ENCODE peak calls at places on chromosomes 3 and 15, in six cellular contexts. M, K, P, U, X and D are unnamed samples.

GRCh38 chr3:14332392-14332791 is 70.0 kb upstream of the SLC6A6 start:
- DNase-seq in M (no peak), K (no peak), P (no peak), U (no peak), X (no peak), D (no peak)

GRCh38 chr15:83053151-83053550 is 13.9 kb downstream of the BTBD1 start:
- DNase-seq in M (no peak), K (no peak), P (no peak), U (no peak), X (no peak), D (no peak)

GRCh38 chr15:98738689-98739411 is 90.5 kb downstream of the IGF1R start:
- DNase-seq in M (no peak), K (no peak), P (no peak), U (no peak), X (no peak), D (no peak)

GRCh38 chr3:195613468-195614069 is 29.8 kb upstream of the APOD start:
- DNase-seq in M (no peak), K (no peak), P (no peak), U (no peak), X (no peak), D (peak)

GRCh38 chr15:64911317-64912186 is at the start of gene ANKDD1A:
- DNase-seq in M (no peak), K (peak), P (peak), U (peak), X (peak), D (peak)

GRCh38 chr15:73318463-73319351 is 50.1 kb downstream of the HCN4 start:
- DNase-seq in M (no peak), K (no peak), P (no peak), U (no peak), X (no peak), D (no peak)

GRCh38 chr3:27166888-27167287 is 202.3 kb downstream of the NEK10 start:
- DNase-seq in M (no peak), K (no peak), P (no peak), U (no peak), X (peak), D (no peak)

GRCh38 chr15:59501531-59502113 is 63.6 kb downstream of the FAM81A start:
- DNase-seq in M (no peak), K (peak), P (peak), U (peak), X (no peak), D (peak)

GRCh38 chr3:46673151-46674030 is 20.1 kb downstream of the ALS2CL start:
- DNase-seq in M (no peak), K (no peak), P (no peak), U (no peak), X (no peak), D (no peak)

GRCh38 chr15:31268108-31268501 is 58.5 kb upstream of the KLF13 start:
- DNase-seq in M (no peak), K (peak), P (no peak), U (no peak), X (no peak), D (peak)

GRCh38 chr15:32979710-32980109 is 214.8 kb downstream of the FMN1 start:
- DNase-seq in M (no peak), K (no peak), P (no peak), U (no peak), X (no peak), D (no peak)

GRCh38 chr3:196643201-196643749 is 3.8 kb downstream of the NRROS start:
- DNase-seq in M (peak), K (peak), P (no peak), U (peak), X (no peak), D (no peak)

GRCh38 chr15:68930268-68931022 is at the start of gene SPESP1:
- DNase-seq in M (no peak), K (peak), P (no peak), U (no peak), X (peak), D (peak)

GRCh38 chr3:182484184-182484583 is 309.1 kb upstream of the ATP11B start:
- DNase-seq in M (no peak), K (no peak), P (no peak), U (no peak), X (no peak), D (no peak)

GRCh38 chr15:83510001-83510400 is 62.9 kb downstream of the SH3GL3 start:
- DNase-seq in M (no peak), K (no peak), P (no peak), U (no peak), X (no peak), D (no peak)

GRCh38 chr3:127043731-127044510 is 61.0 kb downstream of the PLXNA1 start:
- DNase-seq in M (no peak), K (no peak), P (no peak), U (no peak), X (no peak), D (no peak)

GRCh38 chr3:127749787-127750225 is 72.5 kb downstream of the MGLL start:
- DNase-seq in M (no peak), K (no peak), P (no peak), U (no peak), X (no peak), D (no peak)

GRCh38 chr15:68195336-68196112 is 9.6 kb downstream of the CALML4 start:
- DNase-seq in M (no peak), K (no peak), P (no peak), U (no peak), X (no peak), D (no peak)

GRCh38 chr15:48090115-48090514 is 30.7 kb upstream of the SLC24A5 start:
- DNase-seq in M (no peak), K (peak), P (no peak), U (no peak), X (no peak), D (no peak)

GRCh38 chr3:61789861-61790260 is 228.5 kb downstream of the PTPRG start:
- DNase-seq in M (no peak), K (no peak), P (no peak), U (no peak), X (no peak), D (no peak)

GRCh38 chr3:61595826-61596225 is 34.5 kb downstream of the PTPRG start:
- DNase-seq in M (no peak), K (no peak), P (no peak), U (no peak), X (no peak), D (no peak)

GRCh38 chr3:148074057-148074456 is 623.6 kb upstream of the AGTR1 start:
- DNase-seq in M (no peak), K (no peak), P (no peak), U (no peak), X (no peak), D (no peak)

GRCh38 chr15:25374143-25374542 is 64.7 kb downstream of the UBE3A start:
- DNase-seq in M (no peak), K (no peak), P (no peak), U (no peak), X (no peak), D (no peak)

GRCh38 chr15:77604973-77605372 is 27.7 kb downstream of the LINGO1 start:
- DNase-seq in M (no peak), K (no peak), P (no peak), U (no peak), X (no peak), D (no peak)

GRCh38 chr3:179410317-179410716 is 41.0 kb downstream of the GNB4 start:
- DNase-seq in M (no peak), K (no peak), P (no peak), U (no peak), X (no peak), D (no peak)

GRCh38 chr15:29686445-29687203 is 135.6 kb downstream of the TJP1 start:
- DNase-seq in M (no peak), K (no peak), P (no peak), U (no peak), X (no peak), D (no peak)

GRCh38 chr3:87607234-87607633 is 330.9 kb upstream of the POU1F1 start:
- DNase-seq in M (no peak), K (no peak), P (no peak), U (no peak), X (no peak), D (no peak)

DNA sequence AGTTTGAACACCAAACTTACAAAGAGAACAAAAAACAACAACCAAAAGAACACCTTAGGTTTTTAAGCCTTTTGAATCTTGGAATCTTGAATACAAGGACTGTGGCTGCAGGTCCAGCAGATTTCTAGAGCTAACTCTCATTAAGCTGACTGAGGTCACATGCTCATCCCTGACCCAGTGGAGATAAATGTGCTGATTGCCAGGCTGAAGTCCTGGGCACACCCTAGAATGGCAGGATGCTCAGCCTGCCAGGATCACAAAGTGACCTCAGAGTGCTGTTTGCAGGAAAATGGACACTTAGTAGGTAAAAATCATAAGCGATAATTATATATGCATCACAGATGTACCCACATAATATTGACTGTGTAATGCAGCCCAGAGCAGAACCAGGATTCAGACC is 245.3 kb upstream of the NR2E3 start:
- DNase-seq in M (no peak), K (no peak), P (no peak), U (no peak), X (no peak), D (no peak)
- TF ChIP-seq POLR2AphosphoS5 in M (no peak), K (no peak), P (no peak), U (no peak), X (no peak), D (no peak)

GRCh38 chr3:141487419-141488345 is 855 bp downstream of the RASA2 start:
- DNase-seq in M (peak), K (peak), P (peak), U (peak), X (peak), D (peak)
- TF ChIP-seq POLR2A in M (peak), K (peak), P (no peak), U (peak), X (peak), D (no peak)

GRCh38 chr3:188084751-188085595 is 69.0 kb upstream of the LPP start:
- DNase-seq in M (no peak), K (no peak), P (no peak), U (no peak), X (no peak), D (no peak)

GRCh38 chr3:188088948-188089685 is 64.8 kb upstream of the LPP start:
- DNase-seq in M (no peak), K (no peak), P (no peak), U (no peak), X (no peak), D (no peak)

GRCh38 chr3:188083011-188083410 is 70.9 kb upstream of the LPP start:
- DNase-seq in M (no peak), K (no peak), P (no peak), U (no peak), X (no peak), D (no peak)

GRCh38 chr3:188082040-188082439 is 71.9 kb upstream of the LPP start:
- DNase-seq in M (no peak), K (no peak), P (no peak), U (no peak), X (no peak), D (no peak)

GRCh38 chr3:188085596-188086560 is 68.1 kb upstream of the LPP start:
- DNase-seq in M (no peak), K (no peak), P (no peak), U (no peak), X (no peak), D (no peak)
- TF ChIP-seq POLR2AphosphoS5 in M (no peak), K (no peak), P (no peak), U (no peak), X (no peak), D (no peak)

DNA sequence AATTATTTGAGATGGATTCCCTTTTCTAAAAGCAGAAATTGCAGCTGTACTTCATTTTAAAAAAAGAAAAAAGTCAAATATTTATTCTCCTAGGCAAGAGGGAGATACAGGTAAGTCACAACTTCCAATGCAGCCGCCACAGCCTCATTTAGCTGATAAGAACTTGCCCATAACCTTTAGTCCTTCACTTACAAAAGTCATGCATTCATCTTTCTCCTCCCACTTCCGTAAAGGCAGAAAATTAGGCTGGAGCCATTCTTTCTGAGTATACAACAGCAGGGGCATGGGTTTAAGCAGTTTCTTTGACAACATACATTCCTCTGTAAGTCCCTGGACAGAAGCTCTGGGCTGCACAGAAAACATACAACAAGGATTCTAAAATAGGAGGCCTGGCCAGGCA is 4.3 kb downstream of the SUCLG2 start:
- DNase-seq in M (no peak), K (peak), P (no peak), U (no peak), X (no peak), D (peak)
- TF ChIP-seq POLR2A in M (no peak), K (no peak), P (no peak), U (no peak), X (no peak), D (no peak)

DNA sequence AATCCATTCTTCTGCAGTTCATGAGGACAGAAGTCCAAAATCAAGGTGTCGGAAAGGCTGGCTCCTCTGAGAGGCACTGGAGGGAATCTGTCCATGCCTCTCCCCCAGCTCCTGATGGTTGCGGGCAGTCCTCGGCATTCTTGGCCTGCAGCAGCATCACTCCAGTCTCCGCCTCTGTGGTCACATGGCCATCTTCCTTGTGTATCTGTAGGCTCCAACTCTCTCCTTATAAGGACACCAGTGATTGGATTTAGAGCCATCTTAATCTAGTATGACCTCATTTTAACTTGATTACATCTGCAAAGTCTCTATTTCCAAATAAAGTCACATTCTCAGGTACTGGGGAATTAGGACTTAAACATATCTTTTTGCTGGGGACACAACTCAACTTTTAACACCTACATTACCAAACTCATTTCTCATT is 56.0 kb upstream of the FLNB start:
- DNase-seq in M (no peak), K (no peak), P (peak), U (no peak), X (peak), D (no peak)
- TF ChIP-seq POLR2AphosphoS5 in M (no peak), K (peak), P (no peak), U (no peak), X (no peak), D (no peak)

GRCh38 chr15:90952901-90953677 is 1.6 kb upstream of the RCCD1 start:
- DNase-seq in M (no peak), K (no peak), P (no peak), U (no peak), X (no peak), D (no peak)

GRCh38 chr15:90956551-90957104 is 1.9 kb downstream of the RCCD1 start:
- DNase-seq in M (no peak), K (peak), P (no peak), U (peak), X (peak), D (peak)

GRCh38 chr15:90955911-90956310 is 1.2 kb downstream of the RCCD1 start:
- DNase-seq in M (no peak), K (peak), P (no peak), U (no peak), X (no peak), D (peak)

GRCh38 chr15:90953947-90954711 is 555 bp upstream of the RCCD1 start:
- DNase-seq in M (no peak), K (no peak), P (no peak), U (no peak), X (no peak), D (no peak)

GRCh38 chr15:90954712-90955671 is at the start of gene RCCD1:
- DNase-seq in M (peak), K (peak), P (peak), U (peak), X (peak), D (peak)
- TF ChIP-seq POLR2A in M (peak), K (peak), P (peak), U (peak), X (peak), D (no peak)

GRCh38 chr15:75650908-75651809 is 3.4 kb downstream of the SNX33 start:
- DNase-seq in M (no peak), K (peak), P (no peak), U (no peak), X (no peak), D (peak)
- TF ChIP-seq POLR2AphosphoS5 in M (no peak), K (no peak), P (no peak), U (no peak), X (no peak), D (peak)